ENCODE peak calls at places on chromosomes 16 and 17, in ten cellular contexts. Q is Caco-2, R is body of pancreas, K is AG10803, O is epithelial cell of esophagus, Y is heart left ventricle, N is Calu3, I is lower leg skin, V is AG04450, C is A549. B is an unnamed sample.

GRCh38 chr16:85484337-85485295 is 128.5 kb upstream of the GSE1 start:
- DNase-seq in C (no peak), V (no peak), N (no peak), K (no peak), R (no peak), Q (no peak), O (no peak), Y (no peak), I (no peak), B (no peak)

GRCh38 chr17:17935321-17936271 is 36.6 kb downstream of the TOM1L2 start:
- DNase-seq in Q (peak), C (peak), K (peak), V (peak), N (no peak), Y (no peak), I (peak), R (no peak), O (peak), B (no peak)

GRCh38 chr17:66135896-66136295 is 56.0 kb downstream of the CEP112 start:
- DNase-seq in R (no peak), O (no peak), C (no peak), Y (no peak), I (no peak), V (no peak), N (no peak), K (peak), Q (no peak), B (no peak)

GRCh38 chr17:18981642-18982424 is 22.7 kb downstream of the FAM83G start:
- DNase-seq in R (peak), K (peak), Y (no peak), I (no peak), V (no peak), O (peak), C (peak), Q (no peak), N (peak), B (no peak)

GRCh38 chr17:30921544-30922196 is at the start of gene ADAP2:
- DNase-seq in R (peak), Y (peak), K (no peak), N (peak), I (peak), Q (peak), O (peak), C (peak), V (no peak), B (no peak)

GRCh38 chr16:54487933-54488332 is 201.3 kb upstream of the IRX3 start:
- DNase-seq in I (no peak), K (no peak), Q (no peak), N (no peak), R (no peak), C (no peak), V (no peak), O (no peak), Y (peak), B (no peak)

GRCh38 chr17:40071720-40072480 is 9.1 kb downstream of the THRA start:
- DNase-seq in K (peak), V (no peak), N (peak), Q (no peak), R (peak), I (peak), Y (peak), C (peak), O (no peak), B (no peak)

GRCh38 chr16:31105677-31106213 is 2.4 kb upstream of the BCKDK start:
- DNase-seq in V (no peak), Y (peak), C (peak), I (peak), O (peak), R (peak), N (peak), Q (peak), K (peak), B (peak)

GRCh38 chr16:66949472-66949871 is 11.6 kb upstream of the CES3 start:
- DNase-seq in O (no peak), Y (no peak), Q (no peak), I (no peak), V (no peak), C (no peak), K (no peak), N (no peak), R (no peak), B (no peak)

GRCh38 chr17:29176500-29177351 is 3.5 kb downstream of the MYO18A start:
- DNase-seq in Q (peak), V (no peak), O (peak), I (no peak), R (peak), C (peak), K (no peak), Y (peak), N (peak), B (peak)

GRCh38 chr16:10523025-10523424 is 57.4 kb downstream of the EMP2 start:
- DNase-seq in Y (no peak), R (no peak), C (no peak), K (no peak), O (no peak), V (no peak), Q (no peak), I (no peak), N (no peak), B (no peak)

GRCh38 chr17:19364699-19365498 is 2.4 kb upstream of the B9D1 start:
- DNase-seq in I (no peak), K (no peak), V (no peak), C (no peak), O (peak), N (no peak), Q (no peak), R (no peak), Y (no peak), B (no peak)

GRCh38 chr17:50945779-50946222 is 79.6 kb upstream of the TOB1 start:
- DNase-seq in Q (no peak), R (peak), K (no peak), Y (no peak), V (no peak), I (no peak), N (no peak), O (no peak), C (no peak), B (no peak)

GRCh38 chr17:50944902-50945720 is 79.0 kb upstream of the TOB1 start:
- DNase-seq in O (no peak), Q (no peak), I (no peak), K (no peak), C (no peak), Y (no peak), V (no peak), R (peak), N (no peak), B (no peak)

GRCh38 chr17:50946223-50946890 is 80.2 kb upstream of the TOB1 start:
- DNase-seq in Y (no peak), Q (no peak), K (no peak), I (no peak), V (no peak), N (no peak), R (peak), C (no peak), O (no peak), B (no peak)

GRCh38 chr17:50943575-50943933 is 77.4 kb upstream of the TOB1 start:
- DNase-seq in N (no peak), C (no peak), O (no peak), R (peak), I (no peak), Y (no peak), Q (no peak), K (no peak), V (no peak), B (no peak)

GRCh38 chr17:50944054-50944901 is 78.1 kb upstream of the TOB1 start:
- DNase-seq in Y (peak), K (peak), C (peak), O (no peak), V (no peak), R (peak), N (peak), I (no peak), Q (peak), B (peak)
- TF ChIP-seq CTCF in Y (no peak), K (no peak), C (no peak), O (no peak), V (no peak), R (peak), N (no peak), I (no peak), Q (peak), B (no peak)

DNA sequence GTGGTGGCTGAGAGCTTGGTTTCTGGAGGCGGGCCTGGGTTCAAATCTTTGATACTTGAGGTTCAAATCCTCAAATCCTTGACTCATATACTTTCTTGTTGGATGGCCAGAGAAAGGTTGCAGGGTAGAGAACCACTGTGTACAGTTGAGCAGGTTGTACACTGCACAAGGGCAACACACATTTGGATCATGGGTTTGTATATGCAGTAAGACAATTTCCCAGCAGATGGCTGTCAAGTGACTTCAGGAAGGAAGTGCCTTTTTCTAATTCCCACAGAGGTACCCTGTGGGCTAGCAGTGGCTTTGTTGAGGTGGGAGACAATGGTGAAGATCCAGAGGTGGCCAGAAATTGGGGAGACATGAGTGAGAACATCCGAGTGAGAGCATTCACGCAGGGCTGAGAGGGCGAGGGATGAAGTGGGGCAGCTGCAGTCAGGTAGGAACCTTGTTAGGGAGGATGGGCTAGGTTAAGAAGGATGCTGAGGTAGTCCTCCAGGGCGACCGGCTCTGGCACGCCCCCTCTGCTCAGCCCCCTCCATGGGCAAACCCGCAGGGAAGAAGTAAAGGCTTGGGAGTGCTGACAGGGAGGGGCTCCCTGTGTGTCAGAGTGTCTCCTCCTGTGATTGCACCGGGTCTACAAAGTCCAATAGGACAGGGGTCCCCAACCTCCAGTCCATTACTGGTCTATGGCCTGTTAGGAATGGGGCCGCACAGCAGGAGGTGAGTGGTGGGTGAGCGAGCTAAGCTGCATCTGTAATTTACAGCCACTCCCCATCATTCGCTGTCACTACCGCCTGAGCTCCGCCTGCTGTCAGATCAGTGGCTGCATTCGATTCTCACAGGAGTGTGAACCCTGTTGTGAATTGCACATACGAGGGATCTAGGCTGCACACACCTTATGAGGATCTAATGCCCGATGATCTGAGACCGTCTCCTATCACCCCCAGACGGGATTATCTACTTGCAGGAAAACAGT is 2.7 kb downstream of the C16orf89 start:
- DNase-seq in Y (no peak), I (no peak), Q (no peak), V (no peak), O (no peak), C (peak), K (no peak), R (no peak), N (no peak), B (no peak)
- TF ChIP-seq CTCF in Y (no peak), I (no peak), Q (peak), V (peak), O (peak), C (no peak), K (no peak), R (no peak), N (no peak), B (no peak)

GRCh38 chr17:45160505-45161287 is 979 bp upstream of the HEXIM2 start:
- DNase-seq in C (peak), Y (peak), Q (peak), V (no peak), N (peak), I (peak), R (peak), K (peak), O (peak), B (peak)
- TF ChIP-seq CTCF in C (peak), Y (peak), Q (peak), V (no peak), N (peak), I (no peak), R (no peak), K (peak), O (no peak), B (no peak)

GRCh38 chr17:41453069-41453468 is 12.3 kb upstream of the KRT38 start:
- DNase-seq in O (no peak), Y (no peak), K (no peak), R (no peak), V (no peak), N (no peak), I (no peak), Q (no peak), C (no peak), B (no peak)

GRCh38 chr17:41455236-41455635 is 11.9 kb downstream of the KRT32 start:
- DNase-seq in C (no peak), I (no peak), V (no peak), R (no peak), Y (no peak), O (peak), K (peak), N (no peak), Q (no peak), B (no peak)

GRCh38 chr17:41452276-41452675 is 11.5 kb upstream of the KRT38 start:
- DNase-seq in Q (no peak), K (no peak), C (no peak), N (no peak), O (no peak), R (no peak), V (no peak), I (no peak), Y (no peak), B (no peak)

GRCh38 chr17:41457656-41458055 is 9.5 kb downstream of the KRT32 start:
- DNase-seq in Q (no peak), N (no peak), O (peak), I (no peak), R (no peak), V (no peak), C (no peak), K (peak), Y (no peak), B (no peak)

DNA sequence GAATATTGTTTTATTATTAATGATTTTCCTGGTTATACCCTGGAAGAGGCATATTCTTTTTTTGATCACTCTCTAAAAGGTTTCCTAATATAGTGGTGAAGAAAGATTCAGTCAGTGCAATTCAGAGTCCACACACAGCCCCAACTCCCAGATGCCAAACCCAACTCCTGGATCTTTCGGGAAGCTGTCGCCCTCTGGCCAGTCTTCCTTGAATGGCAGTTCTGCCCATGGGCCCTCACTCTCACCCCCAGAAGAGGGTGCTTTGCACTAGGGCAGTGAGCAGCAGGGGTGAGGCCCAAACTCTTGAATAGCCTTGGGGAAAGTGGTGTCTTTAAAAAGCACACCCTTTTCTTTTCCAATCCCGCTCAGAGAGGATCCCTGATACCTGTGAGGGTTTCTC is 11.0 kb downstream of the KRT32 start:
- DNase-seq in Q (no peak), V (no peak), O (peak), I (no peak), K (peak), Y (no peak), R (no peak), C (peak), N (peak), B (no peak)
- TF ChIP-seq CTCF in Q (no peak), V (no peak), O (peak), I (no peak), K (peak), Y (no peak), R (no peak), C (no peak), N (peak), B (no peak)

B was measured in activated CD8-positive, alpha-beta T cell treated with anti-CD3 and anti-CD28 coated beads for 36 hours.